ENCODE peak calls at places on chromosomes 12 and 14, in nine cellular contexts. E is Right ventricle myocardium superior; Q is AG04449; W is epithelial cell of esophagus; A is activated effector memory CD4-positive, alpha-beta T cell treated with anti-CD3 and anti-CD28 coated beads, Interleukin-2, amount 50 U/mL, for 16 hours; C is sciatic nerve; O is CD8-positive, alpha-beta T cell; T is mucosa of gallbladder; F is naive thymus-derived CD8-positive, alpha-beta T cell. H is an unnamed sample.

GRCh38 chr12:53506881-53507719 is at the start of gene NPFF:
- DNase-seq in W (no peak), Q (no peak), T (no peak), O (no peak), E (no peak), F (no peak), A (peak; percentile 59), C (no peak), H (no peak)

GRCh38 chr12:64299628-64300027 is 77.5 kb upstream of the KICS2 start:
- DNase-seq in W (no peak), Q (no peak), C (no peak), T (no peak), F (no peak), A (no peak), E (no peak), O (no peak), H (no peak)

GRCh38 chr12:69130064-69130463 is 109.3 kb upstream of the CPSF6 start:
- DNase-seq in W (no peak), T (no peak), Q (no peak), A (no peak), E (no peak), C (no peak), O (no peak), F (no peak), H (no peak)

GRCh38 chr14:103748539-103748867 is 32.9 kb downstream of the ZFYVE21 start:
- DNase-seq in O (peak; percentile 78), T (no peak), F (peak; percentile 28), W (no peak), E (no peak), Q (no peak), C (no peak), A (peak; percentile 72), H (no peak)

GRCh38 chr14:24483604-24484252 is 24.3 kb downstream of the CMA1 start:
- DNase-seq in O (no peak), W (no peak), T (no peak), C (no peak), E (no peak), Q (no peak), A (no peak), F (peak; percentile 1), H (no peak)

GRCh38 chr12:111150476-111150875 is 218.4 kb downstream of the PHETA1 start:
- DNase-seq in W (no peak), F (no peak), E (no peak), Q (no peak), O (no peak), A (no peak), T (no peak), C (no peak), H (no peak)

GRCh38 chr14:51774209-51774608 is 86.2 kb upstream of the GNG2 start:
- DNase-seq in E (no peak), Q (no peak), F (no peak), C (no peak), A (no peak), T (no peak), W (no peak), O (no peak), H (no peak)

GRCh38 chr12:15899282-15899870 is 11.8 kb upstream of the DERA start:
- DNase-seq in F (no peak), C (no peak), T (no peak), O (no peak), A (no peak), E (no peak), W (peak; percentile 34), Q (no peak), H (no peak)

GRCh38 chr12:100476013-100476751 is 2.5 kb downstream of the NR1H4 start:
- DNase-seq in O (no peak), F (no peak), A (no peak), E (no peak), Q (no peak), C (no peak), W (no peak), T (no peak), H (no peak)

GRCh38 chr12:71183018-71183417 is 25.2 kb upstream of the TSPAN8 start:
- DNase-seq in F (no peak), A (no peak), E (no peak), W (peak; percentile 50), O (no peak), T (no peak), Q (no peak), C (no peak), H (no peak)

GRCh38 chr14:59679872-59680271 is 103.3 kb upstream of the CCDC175 start:
- DNase-seq in F (no peak), E (no peak), A (no peak), T (no peak), O (no peak), W (peak; percentile 43), Q (no peak), C (no peak), H (no peak)

GRCh38 chr14:90087433-90087832 is 25.6 kb downstream of the KCNK13 start:
- DNase-seq in C (no peak), E (peak; percentile 46), A (no peak), O (no peak), F (no peak), T (peak; percentile 34), W (peak; percentile 76), Q (no peak), H (no peak)

GRCh38 chr12:4160314-4161040 is 113.1 kb upstream of the CCND2 start:
- DNase-seq in A (no peak), O (no peak), F (no peak), Q (no peak), E (no peak), T (no peak), C (no peak), W (no peak), H (no peak)

GRCh38 chr12:129676411-129676810 is 227.4 kb downstream of the TMEM132D start:
- DNase-seq in C (no peak), T (no peak), W (no peak), Q (no peak), A (no peak), F (no peak), O (no peak), E (no peak), H (no peak)

GRCh38 chr12:110647669-110648068 is 33.7 kb downstream of the TCTN1 start:
- DNase-seq in A (no peak), O (no peak), W (no peak), C (no peak), T (no peak), E (no peak), Q (no peak), F (peak; percentile 14), H (no peak)

GRCh38 chr14:45526715-45527549 is 273.9 kb upstream of the MIS18BP1 start:
- DNase-seq in A (no peak), F (no peak), E (no peak), C (no peak), W (peak; percentile 64), Q (no peak), O (no peak), T (no peak), H (no peak)

GRCh38 chr12:112971248-112971647 is 7.1 kb upstream of the OAS2 start:
- DNase-seq in Q (no peak), F (no peak), O (no peak), E (peak; percentile 60), A (no peak), T (no peak), C (no peak), W (no peak), H (no peak)

GRCh38 chr12:25155031-25155576 is 39.9 kb downstream of the DNAI7 start:
- DNase-seq in O (no peak), E (no peak), T (no peak), Q (peak; percentile 37), W (peak; percentile 45), C (no peak), F (no peak), A (no peak), H (no peak)

GRCh38 chr12:101021911-101022388 is 188.1 kb downstream of the SLC5A8 start:
- DNase-seq in T (no peak), A (no peak), E (no peak), Q (peak; percentile 23), F (no peak), O (no peak), W (peak; percentile 88), C (no peak), H (no peak)